ENCODE peak calls at places on chromosomes 3 and 15, in four cellular contexts. O is Daoy, F is HTR-8/SVneo, T is NCI-H1092 treated with DMSO at 0.1 percent for 48 hours. V is an unnamed sample.
A peak's percentile ranks its signal among the peaks of the same experiment; 100 is the strongest.

GRCh38 chr3:122577409-122578028 is at the start of gene PARP15:
- DNase-seq in F (no peak), O (no peak), T (no peak), V (no peak)

GRCh38 chr3:54628888-54629368 is 298.9 kb downstream of the LRTM1 start:
- DNase-seq in T (no peak), F (no peak), O (no peak), V (no peak)

GRCh38 chr3:34419801-34420200 is 621.4 kb downstream of the PDCD6IP start:
- DNase-seq in T (no peak), F (no peak), O (no peak), V (no peak)

GRCh38 chr15:41698779-41699178 is 38.6 kb downstream of the MGA start:
- DNase-seq in F (peak; percentile 7), T (no peak), O (peak; percentile 11), V (no peak)

GRCh38 chr15:75019916-75020315 is 3.5 kb upstream of the PPCDC start:
- DNase-seq in F (no peak), O (no peak), T (no peak), V (no peak)

GRCh38 chr3:160210799-160211221 is 14.4 kb upstream of the C3orf80 start:
- DNase-seq in F (peak; percentile 24), T (no peak), O (peak; percentile 57), V (no peak)

GRCh38 chr15:70347766-70348558 is 250.2 kb upstream of the TLE3 start:
- DNase-seq in F (no peak), T (peak; percentile 32), O (no peak), V (no peak)

GRCh38 chr3:186268616-186269448 is 93.2 kb downstream of the DGKG start:
- DNase-seq in O (no peak), F (no peak), T (no peak), V (no peak)

GRCh38 chr3:171306631-171307030 is 153.6 kb downstream of the TNIK start:
- DNase-seq in T (peak; percentile 13), O (peak; percentile 97), F (no peak), V (no peak)

GRCh38 chr3:97810779-97811390 is 10.9 kb upstream of the CRYBG3 start:
- DNase-seq in F (no peak), T (no peak), O (no peak), V (no peak)

GRCh38 chr3:113249111-113249510 is 37.8 kb downstream of the BOC start:
- DNase-seq in O (peak; percentile 78), F (peak; percentile 33), T (no peak), V (no peak)

GRCh38 chr3:25151497-25151896 is 276.6 kb upstream of the RARB start:
- DNase-seq in O (peak; percentile 35), F (no peak), T (no peak), V (no peak)

GRCh38 chr15:85112997-85113396 is 131.3 kb downstream of the PDE8A start:
- DNase-seq in F (no peak), O (no peak), T (no peak), V (no peak)

GRCh38 chr3:72675243-72675642 is 173.0 kb downstream of the SHQ1 start:
- DNase-seq in F (no peak), T (no peak), O (no peak), V (no peak)

V was measured in T follicular helper cell.